ENCODE peak calls at places on chromosome 6, in seven cellular contexts. B is CD4-positive, CD25-positive, alpha-beta regulatory T cell; J is AG04449; E is fibroblast of the conjunctiva; R is T-helper 1 cell; M is HT1080; A is IMR-90. P is an unnamed sample.

GRCh38 chr6:149963212-149963461 is 606 bp upstream of the ULBP1 start:
- DNase-seq in B (peak; percentile 49), J (no peak), E (no peak), R (no peak), M (no peak), A (peak; percentile 40), P (no peak)

GRCh38 chr6:10460096-10460495 is 45.2 kb upstream of the TFAP2A start:
- DNase-seq in B (no peak), J (no peak), E (no peak), R (no peak), M (no peak), A (no peak), P (no peak)

GRCh38 chr6:47097092-47097945 is 55.2 kb upstream of the ADGRF1 start:
- DNase-seq in B (peak; percentile 45), J (peak; percentile 42), E (peak; percentile 84), R (no peak), M (peak; percentile 81), A (peak; percentile 85), P (peak; percentile 81)

GRCh38 chr6:139060332-139060731 is 31.8 kb downstream of the ABRACL start:
- DNase-seq in B (no peak), J (peak; percentile 78), E (peak; percentile 73), R (no peak), M (peak; percentile 59), A (peak; percentile 79), P (peak; percentile 60)

GRCh38 chr6:134176283-134176975 is 124.0 kb upstream of the SLC2A12 start:
- DNase-seq in B (no peak), J (no peak), E (no peak), R (no peak), M (no peak), A (peak; percentile 37), P (no peak)

GRCh38 chr6:138528986-138529385 is 29.7 kb upstream of the NHSL1 start:
- DNase-seq in B (no peak), J (no peak), E (no peak), R (no peak), M (no peak), A (no peak), P (no peak)

GRCh38 chr6:75842732-75843131 is 93.7 kb downstream of the MYO6 start:
- DNase-seq in B (no peak), J (no peak), E (no peak), R (no peak), M (no peak), A (no peak), P (no peak)

GRCh38 chr6:123518441-123519190 is 118.1 kb downstream of the TRDN start:
- DNase-seq in B (no peak), J (no peak), E (no peak), R (no peak), M (no peak), A (no peak), P (no peak)

GRCh38 chr6:77292564-77293546 is 170.4 kb downstream of the HTR1B start:
- DNase-seq in B (no peak), J (peak; percentile 63), E (peak; percentile 69), R (no peak), M (peak; percentile 83), A (peak; percentile 80), P (peak; percentile 78)

GRCh38 chr6:143197377-143197776 is 136.7 kb downstream of the AIG1 start:
- DNase-seq in B (no peak), J (no peak), E (no peak), R (no peak), M (no peak), A (no peak), P (no peak)

GRCh38 chr6:105873256-105873704 is 212.9 kb upstream of the PRDM1 start:
- DNase-seq in B (peak; percentile 21), J (no peak), E (no peak), R (no peak), M (no peak), A (no peak), P (no peak)

GRCh38 chr6:36688534-36689075 is 9.0 kb upstream of the RAB44 start:
- DNase-seq in B (no peak), J (no peak), E (no peak), R (no peak), M (no peak), A (peak; percentile 50), P (no peak)

GRCh38 chr6:154039231-154039842 is at the start of gene OPRM1:
- DNase-seq in B (peak; percentile 17), J (no peak), E (peak; percentile 4), R (no peak), M (peak; percentile 52), A (no peak), P (peak; percentile 24)

GRCh38 chr6:128327890-128328289 is 192.5 kb downstream of the PTPRK start:
- DNase-seq in B (peak; percentile 56), J (no peak), E (no peak), R (no peak), M (peak; percentile 28), A (peak; percentile 16), P (no peak)

GRCh38 chr6:56536536-56536935 is 106.2 kb downstream of the DST start:
- DNase-seq in B (no peak), J (no peak), E (no peak), R (no peak), M (no peak), A (peak; percentile 49), P (no peak)

GRCh38 chr6:119467478-119468081 is 118.0 kb upstream of the MAN1A1 start:
- DNase-seq in B (no peak), J (no peak), E (no peak), R (no peak), M (peak; percentile 44), A (peak; percentile 58), P (no peak)

GRCh38 chr6:169162968-169163903 is 90.4 kb downstream of the THBS2 start:
- DNase-seq in B (no peak), J (peak; percentile 71), E (peak; percentile 76), R (no peak), M (peak; percentile 97), A (peak; percentile 99), P (peak; percentile 95)

GRCh38 chr6:133890941-133891813 is 2.3 kb downstream of the TCF21 start:
- DNase-seq in B (no peak), J (no peak), E (no peak), R (no peak), M (peak; percentile 20), A (peak; percentile 39), P (no peak)

GRCh38 chr6:136771306-136771705 is 21.0 kb downstream of the MAP3K5 start:
- DNase-seq in B (no peak), J (no peak), E (no peak), R (no peak), M (no peak), A (no peak), P (no peak)

GRCh38 chr6:74967821-74968220 is 238.0 kb downstream of the COL12A1 start:
- DNase-seq in B (no peak), J (no peak), E (no peak), R (no peak), M (no peak), A (no peak), P (no peak)

GRCh38 chr6:46453756-46454316 is 37.4 kb downstream of the RCAN2 start:
- DNase-seq in B (no peak), J (no peak), E (no peak), R (no peak), M (no peak), A (no peak), P (no peak)

GRCh38 chr6:137291441-137291840 is 72.3 kb upstream of the IFNGR1 start:
- DNase-seq in B (no peak), J (no peak), E (no peak), R (no peak), M (peak; percentile 60), A (peak; percentile 12), P (peak; percentile 78)

GRCh38 chr6:158383542-158383941 is 71.3 kb downstream of the TULP4 start:
- DNase-seq in B (no peak), J (no peak), E (no peak), R (no peak), M (no peak), A (no peak), P (no peak)

GRCh38 chr6:55632953-55633352 is 54.0 kb upstream of the HMGCLL1 start:
- DNase-seq in B (no peak), J (no peak), E (no peak), R (no peak), M (peak; percentile 17), A (peak; percentile 11), P (peak; percentile 62)

GRCh38 chr6:6583836-6584235 is 4.7 kb upstream of the LY86 start:
- DNase-seq in B (peak; percentile 62), J (no peak), E (no peak), R (no peak), M (no peak), A (no peak), P (no peak)

GRCh38 chr6:147205690-147206600 is 1.7 kb downstream of the STXBP5 start:
- DNase-seq in B (no peak), J (no peak), E (no peak), R (no peak), M (peak; percentile 35), A (peak; percentile 5), P (peak; percentile 71)

GRCh38 chr6:42898891-42899361 is 16.9 kb upstream of the PTCRA start:
- DNase-seq in B (peak; percentile 78), J (no peak), E (peak; percentile 62), R (peak; percentile 62), M (peak; percentile 46), A (peak; percentile 63), P (peak; percentile 37)

GRCh38 chr6:33590531-33591198 is 10.6 kb upstream of the BAK1 start:
- DNase-seq in B (no peak), J (no peak), E (no peak), R (no peak), M (peak; percentile 77), A (no peak), P (peak; percentile 46)

GRCh38 chr6:142323377-142323776 is 21.6 kb downstream of the ADGRG6 start:
- DNase-seq in B (no peak), J (no peak), E (no peak), R (no peak), M (no peak), A (no peak), P (peak; percentile 62)

GRCh38 chr6:145744619-145745018 is 9.3 kb upstream of the EPM2A start:
- DNase-seq in B (no peak), J (no peak), E (no peak), R (no peak), M (no peak), A (no peak), P (peak; percentile 71)

GRCh38 chr6:90233994-90234393 is 62.6 kb downstream of the BACH2 start:
- DNase-seq in B (peak; percentile 91), J (no peak), E (no peak), R (peak; percentile 52), M (no peak), A (no peak), P (no peak)

GRCh38 chr6:150149146-150149545 is 6.3 kb downstream of the PPP1R14C start:
- DNase-seq in B (no peak), J (no peak), E (no peak), R (no peak), M (no peak), A (no peak), P (no peak)

GRCh38 chr6:52155791-52156576 is 30.2 kb upstream of the IL17A start:
- DNase-seq in B (peak; percentile 26), J (no peak), E (no peak), R (no peak), M (peak; percentile 87), A (no peak), P (peak; percentile 76)

GRCh38 chr6:28758818-28759235 is 165.0 kb downstream of the TRIM27 start:
- DNase-seq in B (no peak), J (no peak), E (no peak), R (no peak), M (no peak), A (no peak), P (no peak)

GRCh38 chr6:107819976-107820551 is 4.0 kb downstream of the SCML4 start:
- DNase-seq in B (peak; percentile 53), J (no peak), E (no peak), R (no peak), M (no peak), A (peak; percentile 1), P (peak; percentile 70)

P was measured in mammary epithelial cell.